ENCODE peak calls at places on chromosome 20, in four cellular contexts. Z, J, H and P are unnamed samples.

GRCh38 chr20:43715511-43715910 is 11.3 kb downstream of the GTSF1L start:
- DNase-seq in Z (no peak), J (no peak), H (no peak), P (no peak)

GRCh38 chr20:44247676-44248419 is 740 bp downstream of the GDAP1L1 start:
- DNase-seq in Z (no peak), J (no peak), H (peak; percentile 18), P (no peak)

GRCh38 chr20:4989570-4989969 is 11.7 kb downstream of the SLC23A2 start:
- DNase-seq in Z (no peak), J (no peak), H (no peak), P (no peak)

GRCh38 chr20:45407067-45407745 is 883 bp upstream of the DBNDD2 start:
- DNase-seq in Z (no peak), J (no peak), H (peak; percentile 27), P (peak; percentile 89)

GRCh38 chr20:40639132-40639531 is 49.9 kb downstream of the MAFB start:
- DNase-seq in Z (no peak), J (no peak), H (no peak), P (no peak)

GRCh38 chr20:60055740-60056139 is 97.5 kb downstream of the CDH26 start:
- DNase-seq in Z (no peak), J (peak; percentile 35), H (peak; percentile 19), P (peak; percentile 81)

GRCh38 chr20:55160996-55161395 is 685.6 kb downstream of the DOK5 start:
- DNase-seq in Z (no peak), J (no peak), H (no peak), P (no peak)

GRCh38 chr20:32891491-32891890 is 32.8 kb downstream of the EFCAB8 start:
- DNase-seq in Z (no peak), J (no peak), H (no peak), P (no peak)

GRCh38 chr20:13791562-13792459 is 7.0 kb downstream of the NDUFAF5 start:
- DNase-seq in Z (no peak), J (no peak), H (no peak), P (no peak)
- H3K27ac ChIP-seq in Z (no peak overlapping the region), J (no peak overlapping the region), H (no peak overlapping the region), P (peak overlapping the region; percentile 43)

GRCh38 chr20:19944772-19945459 is 72.2 kb upstream of the NAA20 start:
- DNase-seq in Z (no peak), J (peak; percentile 25), H (no peak), P (no peak)

GRCh38 chr20:19949195-19949867 is 67.8 kb upstream of the NAA20 start:
- DNase-seq in Z (no peak), J (no peak), H (no peak), P (no peak)

GRCh38 chr20:19950042-19950441 is 67.1 kb upstream of the NAA20 start:
- DNase-seq in Z (no peak), J (no peak), H (no peak), P (no peak)

GRCh38 chr20:19945732-19946670 is 71.2 kb upstream of the NAA20 start:
- DNase-seq in Z (no peak), J (no peak), H (no peak), P (no peak)

DNA sequence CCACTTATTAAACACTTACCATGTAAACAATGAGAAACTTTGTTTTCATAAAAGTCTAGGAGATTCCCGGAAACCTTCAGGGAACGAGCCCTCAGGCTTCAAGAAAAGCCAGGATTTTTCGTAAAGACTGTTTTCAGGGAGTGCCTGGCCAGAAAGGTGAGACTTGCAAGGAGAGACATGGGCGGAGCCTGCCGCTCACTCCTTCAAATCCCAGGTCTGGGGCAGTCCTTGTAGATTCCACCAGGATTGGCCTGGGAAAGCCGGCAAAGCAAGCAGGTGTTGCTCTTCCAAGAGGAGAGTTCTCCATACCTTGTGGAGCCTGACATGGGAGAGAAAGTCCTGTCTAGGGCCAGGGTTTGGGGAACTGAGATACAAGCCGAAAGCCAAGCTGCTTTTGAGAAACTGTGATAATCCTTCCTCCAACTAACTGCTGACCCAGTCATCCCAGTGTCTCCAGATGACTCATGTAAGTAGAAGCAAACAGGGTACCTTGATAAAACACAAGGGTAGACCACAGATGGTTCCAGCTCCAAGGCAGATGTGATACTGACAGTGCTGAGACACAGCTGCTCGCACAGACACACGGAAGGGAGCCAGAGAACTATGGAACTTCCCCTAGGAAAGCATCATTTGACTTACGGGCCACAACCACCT is 69.4 kb upstream of the NAA20 start:
- DNase-seq in Z (no peak), J (no peak), H (no peak), P (no peak)
- H3K4me1 ChIP-seq in Z (peaks cover 28% of the 10 kb centered on the region), J (no peaks in the 10 kb centered on the region), H (no peaks in the 10 kb centered on the region), P (peaks cover 22% of the 10 kb centered on the region)

GRCh38 chr20:47713163-47713562 is 72.1 kb downstream of the SULF2 start:
- DNase-seq in Z (no peak), J (no peak), H (no peak), P (no peak)
- H3K27ac ChIP-seq in Z (no peak overlapping the region), J (no peak overlapping the region), H (no peak overlapping the region), P (no peak overlapping the region)

GRCh38 chr20:62557999-62558408 is 82.2 kb upstream of the GATA5 start:
- DNase-seq in Z (no peak), J (no peak), H (no peak), P (no peak)
- H3K4me1 ChIP-seq in Z (no peaks in the 10 kb centered on the region), J (no peaks in the 10 kb centered on the region), H (no peaks in the 10 kb centered on the region), P (no peaks in the 10 kb centered on the region)